ENCODE peak calls at places on chromosomes 13 and 19, in seven cellular contexts. S is left lung, J is IMR-90, Y is neuronal stem cell, R is cardiac muscle cell, F is fibroblast of lung, V is psoas muscle. Z is an unnamed sample.

GRCh38 chr13:51746802-51747201 is 57.2 kb downstream of the DHRS12 start:
- DNase-seq in J (no peak), F (no peak), Y (no peak), V (no peak), S (no peak), R (no peak), Z (no peak)

GRCh38 chr19:3233116-3233515 is 8.7 kb downstream of the CELF5 start:
- DNase-seq in V (no peak), S (no peak), J (no peak), R (no peak), Y (no peak), F (no peak), Z (no peak)

GRCh38 chr13:40477623-40478608 is 188.5 kb downstream of the FOXO1 start:
- DNase-seq in V (peak; percentile 82), S (no peak), J (no peak), R (peak; percentile 85), F (peak; percentile 17), Y (no peak), Z (peak; percentile 54)

GRCh38 chr13:28636677-28637317 is 22.1 kb upstream of the POMP start:
- DNase-seq in V (no peak), J (peak; percentile 89), Y (peak; percentile 38), F (peak; percentile 75), R (peak; percentile 80), S (no peak), Z (peak; percentile 83)

GRCh38 chr13:29101404-29101803 is 281.3 kb downstream of the MTUS2 start:
- DNase-seq in V (no peak), F (no peak), R (no peak), J (no peak), Y (no peak), S (no peak), Z (no peak)

GRCh38 chr19:39030854-39031367 is 1.4 kb downstream of the FBXO27 start:
- DNase-seq in S (no peak), V (no peak), R (no peak), F (no peak), Y (peak; percentile 8), J (no peak), Z (no peak)

GRCh38 chr13:112768795-112769411 is 79.1 kb downstream of the ATP11A start:
- DNase-seq in V (peak; percentile 89), R (no peak), J (no peak), F (no peak), S (peak; percentile 87), Y (no peak), Z (no peak)

GRCh38 chr19:40928859-40929258 is 46.8 kb upstream of the CYP2A7 start:
- DNase-seq in J (no peak), Y (no peak), R (peak; percentile 44), V (no peak), S (no peak), F (no peak), Z (no peak)

GRCh38 chr19:17706750-17707181 is 12.5 kb upstream of the MAP1S start:
- DNase-seq in F (peak; percentile 19), Y (no peak), J (peak; percentile 39), R (peak; percentile 79), V (no peak), S (no peak), Z (no peak)

GRCh38 chr13:31012285-31013024 is 80.0 kb downstream of the TEX26 start:
- DNase-seq in S (no peak), R (peak; percentile 52), Y (no peak), V (no peak), J (peak; percentile 46), F (peak; percentile 55), Z (no peak)

GRCh38 chr13:26562538-26562890 is 5.0 kb downstream of the WASF3 start:
- DNase-seq in S (no peak), Y (no peak), F (no peak), R (no peak), V (no peak), J (peak; percentile 28), Z (no peak)

GRCh38 chr13:44058586-44059238 is 179.0 kb downstream of the LACC1 start:
- DNase-seq in Y (no peak), F (no peak), S (no peak), V (no peak), J (no peak), R (no peak), Z (no peak)

GRCh38 chr19:18385675-18386542 is at the start of gene GDF15:
- DNase-seq in J (peak; percentile 87), F (peak; percentile 95), V (peak; percentile 67), S (peak; percentile 91), R (peak; percentile 92), Y (no peak), Z (peak; percentile 42)

GRCh38 chr19:18419195-18419698 is at the start of gene SSBP4:
- DNase-seq in V (peak; percentile 89), F (peak; percentile 78), Y (peak; percentile 76), R (peak; percentile 90), J (peak; percentile 70), S (peak; percentile 74), Z (peak; percentile 88)

GRCh38 chr19:48403606-48404005 is 10.1 kb downstream of the GRIN2D start:
- DNase-seq in Y (no peak), R (peak; percentile 77), S (no peak), J (peak; percentile 71), V (no peak), F (peak; percentile 67), Z (peak; percentile 80)

GRCh38 chr13:90562388-90562787 is 785.1 kb upstream of the MIR17HG start:
- DNase-seq in Y (no peak), R (no peak), F (no peak), J (no peak), S (no peak), V (no peak), Z (no peak)

GRCh38 chr19:42176990-42177685 is 40.3 kb downstream of the DEDD2 start:
- DNase-seq in Y (peak; percentile 83), J (peak; percentile 76), R (peak; percentile 80), S (peak; percentile 71), F (peak; percentile 69), V (peak; percentile 78), Z (peak; percentile 81)

GRCh38 chr13:61286148-61286745 is 129.4 kb downstream of the PCDH20 start:
- DNase-seq in V (no peak), Y (peak; percentile 2), J (no peak), R (no peak), F (no peak), S (no peak), Z (peak; percentile 8)

GRCh38 chr19:43634516-43634876 is 5.2 kb downstream of the CADM4 start:
- DNase-seq in J (no peak), S (no peak), V (no peak), Y (no peak), R (no peak), F (no peak), Z (no peak)

GRCh38 chr19:19606021-19606420 is 12.5 kb downstream of the PBX4 start:
- DNase-seq in F (no peak), Y (no peak), S (no peak), V (no peak), J (peak; percentile 10), R (no peak), Z (no peak)

GRCh38 chr13:102651392-102651791 is 43.5 kb downstream of the METTL21C start:
- DNase-seq in V (no peak), S (no peak), R (peak; percentile 21), Y (no peak), J (peak; percentile 61), F (peak; percentile 65), Z (no peak)

GRCh38 chr13:107518292-107518691 is 697.0 kb downstream of the LIG4 start:
- DNase-seq in R (peak; percentile 21), S (no peak), V (no peak), F (peak; percentile 34), J (peak; percentile 48), Y (no peak), Z (no peak)

GRCh38 chr13:77207943-77208342 is 119.0 kb downstream of the MYCBP2 start:
- DNase-seq in Y (no peak), J (peak; percentile 96), F (peak; percentile 79), R (peak; percentile 60), S (no peak), V (no peak), Z (no peak)

GRCh38 chr13:79403113-79403512 is 2.9 kb downstream of the RBM26 start:
- DNase-seq in R (no peak), J (no peak), V (no peak), Y (no peak), S (no peak), F (no peak), Z (no peak)
- H3K4me1 ChIP-seq in R (peaks cover 31% of the 10 kb centered on the region), J (peaks cover 3% of the 10 kb centered on the region), V (peaks cover 67% of the 10 kb centered on the region), Y (peaks cover 17% of the 10 kb centered on the region), S (peaks cover 65% of the 10 kb centered on the region), F (no peaks in the 10 kb centered on the region), Z (peaks cover 38% of the 10 kb centered on the region)

DNA sequence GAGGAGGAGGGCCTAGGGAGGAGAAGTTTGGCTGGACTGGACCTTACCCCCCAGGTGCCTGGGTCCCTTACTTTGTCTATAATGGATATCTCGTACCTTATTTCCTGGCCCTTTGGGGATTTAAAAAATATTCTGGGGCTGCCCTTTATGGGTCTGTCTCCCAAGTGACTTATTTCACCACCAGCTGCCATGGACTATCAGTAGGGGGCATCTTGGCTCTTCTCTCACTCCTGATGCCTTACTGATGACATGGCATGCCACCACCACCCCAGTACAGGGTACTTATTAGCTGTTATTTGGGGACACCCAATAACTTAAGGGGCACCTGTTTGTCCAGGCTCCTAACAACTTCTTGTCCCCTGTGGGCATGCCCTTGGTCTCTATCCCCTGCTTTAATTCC is 38.0 kb downstream of the NFIX start:
- DNase-seq in V (no peak), R (no peak), S (no peak), Y (no peak), J (no peak), F (no peak), Z (peak; percentile 19)
- H3K4me1 ChIP-seq in V (peaks cover 97% of the 10 kb centered on the region), R (no peaks in the 10 kb centered on the region), S (peaks cover 84% of the 10 kb centered on the region), Y (peaks cover 6% of the 10 kb centered on the region), J (peaks cover 40% of the 10 kb centered on the region), F (peaks cover 44% of the 10 kb centered on the region), Z (no peaks in the 10 kb centered on the region)

GRCh38 chr19:29615891-29616425 is 9.9 kb downstream of the POP4 start:
- DNase-seq in V (no peak), R (no peak), J (no peak), S (no peak), F (no peak), Y (no peak), Z (no peak)
- H3K4me1 ChIP-seq in V (peaks cover under 1% of the 10 kb centered on the region), R (no peaks in the 10 kb centered on the region), J (no peaks in the 10 kb centered on the region), S (no peaks in the 10 kb centered on the region), F (no peaks in the 10 kb centered on the region), Y (no peaks in the 10 kb centered on the region), Z (peaks cover 6% of the 10 kb centered on the region)

GRCh38 chr13:114116734-114117133 is 15.7 kb downstream of the RASA3 start:
- DNase-seq in J (no peak), Y (no peak), F (no peak), V (no peak), S (peak; percentile 21), R (no peak), Z (no peak)

GRCh38 chr13:114120486-114121430 is 11.7 kb downstream of the RASA3 start:
- DNase-seq in J (no peak), R (no peak), S (no peak), F (no peak), Y (no peak), V (no peak), Z (no peak)

GRCh38 chr13:114118086-114118762 is 14.2 kb downstream of the RASA3 start:
- DNase-seq in V (peak; percentile 20), Y (no peak), F (no peak), S (no peak), R (no peak), J (no peak), Z (no peak)

GRCh38 chr13:114118763-114119123 is 13.7 kb downstream of the RASA3 start:
- DNase-seq in R (peak; percentile 62), F (peak; percentile 66), V (peak; percentile 41), Y (no peak), S (no peak), J (peak; percentile 74), Z (no peak)

DNA sequence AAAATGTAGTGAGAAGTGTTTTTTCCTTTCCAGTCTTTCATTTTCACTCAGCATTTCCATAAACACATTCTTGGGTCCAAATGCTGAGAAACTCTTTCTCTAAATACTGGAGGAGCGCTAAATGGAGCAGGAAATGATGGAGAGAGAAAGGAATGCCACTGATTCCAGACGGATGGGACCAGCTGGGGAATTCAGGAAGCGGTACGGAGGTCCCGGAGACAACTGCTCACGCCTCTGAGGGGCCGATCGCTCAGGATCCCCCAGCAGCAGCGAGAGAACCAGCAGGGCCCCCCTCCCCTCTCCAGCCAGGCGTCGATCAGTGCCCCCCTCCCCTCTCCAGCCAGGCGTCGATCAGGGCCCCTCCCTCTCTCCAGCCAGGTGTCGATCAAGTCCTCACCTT is 13.2 kb downstream of the RASA3 start:
- DNase-seq in F (peak; percentile 90), S (no peak), J (peak; percentile 95), R (peak; percentile 92), Y (no peak), V (peak; percentile 58), Z (no peak)
- H3K4me1 ChIP-seq in F (peaks cover 55% of the 10 kb centered on the region), S (peaks cover 72% of the 10 kb centered on the region), J (peaks cover 37% of the 10 kb centered on the region), R (peaks cover 37% of the 10 kb centered on the region), Y (peaks cover 36% of the 10 kb centered on the region), V (peaks cover 56% of the 10 kb centered on the region), Z (peaks cover 9% of the 10 kb centered on the region)